ENCODE peak calls at places on chromosomes 11 and 22, in six cellular contexts. J, M, G, I, O and L are unnamed samples.

GRCh38 chr11:35274909-35275807 is 136.2 kb downstream of the CD44 start:
- DNase-seq in O (no peak), M (peak), I (peak), J (no peak), G (no peak), L (peak)

GRCh38 chr22:31350410-31350863 is 4.3 kb upstream of the PATZ1 start:
- DNase-seq in G (peak), M (no peak), J (no peak), I (peak), O (no peak), L (peak)

GRCh38 chr11:64120951-64121569 is 44.9 kb downstream of the MACROD1 start:
- DNase-seq in I (no peak), M (peak), O (peak), J (no peak), G (peak), L (peak)

GRCh38 chr22:27108425-27109114 is 451.2 kb downstream of the MIAT start:
- DNase-seq in O (no peak), I (peak), G (peak), J (no peak), M (no peak), L (no peak)

GRCh38 chr11:64888761-64889511 is 10.5 kb upstream of the EHD1 start:
- DNase-seq in J (no peak), G (no peak), M (no peak), O (no peak), I (no peak), L (no peak)

GRCh38 chr22:39666926-39667325 is 96.4 kb downstream of the CACNA1I start:
- DNase-seq in G (no peak), J (no peak), O (no peak), I (no peak), M (no peak), L (no peak)

GRCh38 chr11:11135820-11136476 is 217.1 kb downstream of the CSNK2A3 start:
- DNase-seq in J (no peak), M (no peak), G (no peak), I (no peak), O (no peak), L (no peak)

GRCh38 chr11:34002420-34002819 is 49.1 kb upstream of the CAPRIN1 start:
- DNase-seq in M (no peak), O (no peak), G (no peak), I (no peak), J (no peak), L (no peak)